ENCODE peak calls at places on chromosomes 7 and 10, in ten cellular contexts. Y is SK-N-SH, J is heart left ventricle, W is HFFc6, Q is astrocyte of the spinal cord, Z is uterus, A is fibroblast of mammary gland, R is fibroblast of lung, V is H9, L is A549. I is an unnamed sample.

GRCh38 chr7:155218276-155219153 is 79.2 kb upstream of the INSIG1 start:
- DNase-seq in V (no peak), Z (no peak), L (no peak), Q (no peak), R (no peak), J (no peak), A (no peak), Y (no peak), W (no peak), I (no peak)

GRCh38 chr7:101884671-101885596 is 67.5 kb downstream of the CUX1 start:
- DNase-seq in Y (no peak), W (no peak), Q (no peak), V (no peak), J (no peak), R (no peak), A (no peak), L (no peak), Z (no peak), I (no peak)

GRCh38 chr7:53642361-53642760 is 606.9 kb downstream of the POM121L12 start:
- DNase-seq in A (no peak), Y (no peak), Q (peak; percentile 11), J (no peak), R (no peak), W (no peak), V (no peak), Z (no peak), L (no peak), I (no peak)

GRCh38 chr10:70317943-70318318 is 34.1 kb upstream of the NPFFR1 start:
- DNase-seq in W (no peak), Q (no peak), R (no peak), Z (no peak), A (no peak), V (no peak), L (no peak), Y (no peak), J (no peak), I (no peak)

GRCh38 chr10:98074315-98074911 is 44.0 kb upstream of the CRTAC1 start:
- DNase-seq in L (no peak), R (peak; percentile 17), Z (no peak), A (peak; percentile 16), J (no peak), V (no peak), W (no peak), Y (no peak), Q (peak; percentile 16), I (peak; percentile 73)

GRCh38 chr7:111113263-111114017 is 22.5 kb downstream of the LRRN3 start:
- DNase-seq in V (no peak), J (no peak), R (peak; percentile 66), A (peak; percentile 68), Y (no peak), Q (peak; percentile 70), L (peak; percentile 39), W (peak; percentile 32), Z (no peak), I (no peak)

GRCh38 chr10:105068497-105068896 is 427.4 kb downstream of the SORCS3 start:
- DNase-seq in A (peak; percentile 34), V (no peak), W (no peak), R (no peak), J (no peak), Q (peak; percentile 29), Y (no peak), L (no peak), Z (no peak), I (no peak)

GRCh38 chr7:108448777-108449576 is 7.3 kb downstream of the NRCAM start:
- DNase-seq in R (peak; percentile 17), V (no peak), W (no peak), Z (no peak), Q (no peak), J (no peak), A (no peak), Y (peak; percentile 22), L (no peak), I (no peak)

DNA sequence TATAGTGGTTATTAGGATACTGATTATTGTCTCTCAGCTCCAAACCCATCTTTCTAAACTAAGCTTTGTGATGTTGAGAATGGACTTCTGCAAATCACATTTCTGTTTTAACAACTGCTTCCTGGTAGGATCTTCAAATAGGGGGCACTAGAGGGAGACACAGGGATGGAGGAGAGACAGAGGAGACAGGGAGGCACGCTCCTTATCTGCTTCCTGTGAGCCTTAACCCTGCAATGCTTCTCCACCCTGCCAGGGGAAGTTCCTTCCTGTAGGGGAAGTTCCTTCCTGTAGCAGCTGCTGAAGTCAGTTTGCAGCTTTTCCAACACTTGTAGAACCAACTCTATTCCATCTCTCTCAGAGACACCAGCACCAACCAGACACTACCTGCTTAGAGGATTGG is 847.2 kb downstream of the CCSER2 start:
- DNase-seq in Q (no peak), Z (no peak), L (peak; percentile 4), V (peak; percentile 40), J (no peak), R (no peak), Y (no peak), W (no peak), A (no peak), I (no peak)
- TF ChIP-seq CTCF in Q (no peak), Z (no peak), L (no peak), V (peak; percentile 43), J (no peak), R (no peak), Y (no peak), W (no peak), A (no peak), I (no peak)

GRCh38 chr10:52485486-52485885 is 171.4 kb downstream of the DKK1 start:
- DNase-seq in A (no peak), Q (no peak), J (no peak), W (no peak), Z (no peak), L (no peak), R (no peak), V (no peak), Y (no peak), I (no peak)

GRCh38 chr10:52486840-52487611 is 172.9 kb downstream of the DKK1 start:
- DNase-seq in A (peak; percentile 89), J (no peak), Y (no peak), Q (peak; percentile 85), R (peak; percentile 81), L (peak; percentile 45), W (peak; percentile 92), V (no peak), Z (no peak), I (no peak)

GRCh38 chr10:52491246-52492000 is 177.3 kb downstream of the DKK1 start:
- DNase-seq in J (no peak), R (peak; percentile 22), A (peak; percentile 48), Y (no peak), L (no peak), V (no peak), Z (no peak), Q (peak; percentile 32), W (peak; percentile 41), I (no peak)

GRCh38 chr10:52484426-52485065 is 170.5 kb downstream of the DKK1 start:
- DNase-seq in V (no peak), J (no peak), L (no peak), R (no peak), Z (no peak), Y (no peak), Q (no peak), W (no peak), A (peak; percentile 51), I (no peak)

DNA sequence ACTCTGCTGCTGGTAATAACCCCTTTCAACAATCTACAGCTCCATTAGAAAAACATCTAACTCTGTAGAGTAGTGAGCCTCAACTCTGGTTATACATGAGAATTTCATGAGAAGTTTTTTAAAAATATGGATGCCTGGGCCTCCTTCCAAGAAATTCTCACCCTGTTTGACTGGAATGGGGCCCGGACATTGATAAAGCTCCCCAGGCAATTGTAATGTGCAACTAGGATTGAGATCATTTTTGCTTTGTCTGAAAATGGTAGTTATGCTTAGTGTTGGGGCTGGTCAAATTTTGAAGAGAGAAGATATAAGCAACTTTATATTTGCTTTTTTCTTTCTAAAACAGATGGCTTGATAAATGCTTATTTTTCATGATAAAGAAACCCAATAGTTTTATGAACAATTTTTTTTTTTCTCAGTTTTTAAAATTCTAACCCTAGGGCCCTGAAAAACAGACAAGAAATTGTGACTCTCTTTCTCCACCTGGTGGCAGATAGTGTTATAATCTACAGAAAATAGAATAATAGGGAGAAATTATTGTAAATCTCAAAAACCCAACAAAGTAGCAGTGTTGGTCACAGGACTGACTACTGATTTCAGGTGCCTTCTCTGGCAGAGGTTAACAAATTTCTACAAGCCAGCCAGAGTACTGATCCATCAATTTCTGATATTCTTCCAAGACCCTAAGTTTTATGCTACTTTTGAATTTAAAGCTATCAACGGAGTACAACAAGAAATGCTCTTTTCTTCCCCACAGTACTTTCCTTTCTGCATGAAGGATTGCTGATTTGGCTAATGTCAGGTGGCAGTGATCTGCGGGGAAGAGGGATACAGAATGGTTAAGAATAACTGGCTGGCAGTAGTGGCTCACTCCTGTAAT is 174.8 kb downstream of the DKK1 start:
- DNase-seq in J (no peak), Z (no peak), R (peak; percentile 70), Y (peak; percentile 38), V (no peak), L (peak; percentile 57), W (peak; percentile 60), A (peak; percentile 60), Q (peak; percentile 59), I (no peak)
- TF ChIP-seq CTCF in J (peak; percentile 58), Z (peak; percentile 38), R (peak; percentile 43), Y (peak; percentile 75), V (peak; percentile 81), L (peak; percentile 80), W (peak; percentile 91), A (peak; percentile 53), Q (peak; percentile 52), I (peak; percentile 61)

GRCh38 chr10:131143425-131144165 is 167.9 kb downstream of the TCERG1L start:
- DNase-seq in Y (no peak), J (no peak), L (no peak), R (no peak), Q (no peak), V (no peak), Z (no peak), W (no peak), A (no peak), I (no peak)

GRCh38 chr10:131141207-131141606 is 170.3 kb downstream of the TCERG1L start:
- DNase-seq in R (no peak), Z (no peak), Q (no peak), L (no peak), V (no peak), A (no peak), Y (no peak), J (no peak), W (no peak), I (no peak)

GRCh38 chr10:131141645-131142445 is 169.7 kb downstream of the TCERG1L start:
- DNase-seq in W (no peak), Z (no peak), Q (no peak), A (no peak), J (no peak), R (no peak), L (no peak), V (no peak), Y (no peak), I (no peak)

GRCh38 chr10:131140606-131141005 is 170.9 kb downstream of the TCERG1L start:
- DNase-seq in V (no peak), A (no peak), Z (no peak), R (no peak), W (no peak), Y (no peak), J (no peak), L (no peak), Q (no peak), I (no peak)

GRCh38 chr10:131142446-131143380 is 168.8 kb downstream of the TCERG1L start:
- DNase-seq in W (no peak), Y (no peak), J (no peak), A (no peak), L (no peak), R (no peak), V (no peak), Q (no peak), Z (no peak), I (no peak)
- TF ChIP-seq CTCF in W (no peak), Y (no peak), J (no peak), A (no peak), L (no peak), R (no peak), V (peak; percentile 38), Q (no peak), Z (no peak), I (no peak)

GRCh38 chr10:60334991-60335390 is 54.7 kb downstream of the ANK3 start:
- DNase-seq in V (no peak), L (no peak), J (no peak), Q (no peak), Z (no peak), A (no peak), Y (no peak), W (no peak), R (no peak), I (no peak)

GRCh38 chr10:60331886-60332285 is 57.8 kb downstream of the ANK3 start:
- DNase-seq in J (no peak), V (no peak), W (no peak), Z (no peak), A (no peak), Y (no peak), Q (no peak), L (no peak), R (no peak), I (no peak)

GRCh38 chr10:60336901-60337630 is 52.6 kb downstream of the ANK3 start:
- DNase-seq in Q (no peak), Y (no peak), L (no peak), J (no peak), V (no peak), R (no peak), A (no peak), W (no peak), Z (no peak), I (no peak)

GRCh38 chr10:60338002-60338564 is 51.6 kb downstream of the ANK3 start:
- DNase-seq in Z (no peak), J (no peak), R (no peak), A (no peak), L (no peak), V (no peak), Q (no peak), Y (no peak), W (no peak), I (no peak)

DNA sequence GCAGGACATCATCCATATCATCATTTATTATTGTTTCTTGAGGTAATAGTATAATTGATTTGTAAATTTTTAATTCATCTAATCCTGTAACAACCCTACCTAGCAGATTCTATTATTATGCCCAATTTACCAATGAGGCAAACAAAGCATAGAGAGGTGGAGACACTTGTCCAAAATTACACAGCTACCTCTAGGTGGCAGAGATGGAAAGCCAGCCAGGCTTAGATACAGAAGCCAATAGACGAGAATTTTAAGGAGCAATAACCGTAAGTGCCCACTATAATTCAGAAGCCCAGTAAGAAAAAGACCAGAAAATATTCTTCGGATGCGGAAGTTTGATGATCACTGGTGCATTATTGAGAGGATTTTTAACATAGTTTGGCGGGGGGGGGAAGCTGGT is 54.0 kb downstream of the ANK3 start:
- DNase-seq in A (peak; percentile 27), V (no peak), Z (no peak), Y (no peak), W (peak; percentile 33), J (no peak), L (peak; percentile 18), R (no peak), Q (no peak), I (no peak)
- TF ChIP-seq CTCF in A (peak; percentile 35), V (peak; percentile 50), Z (no peak), Y (peak; percentile 27), W (peak; percentile 66), J (no peak), L (peak; percentile 56), R (peak; percentile 22), Q (peak; percentile 35), I (no peak)

I was measured in nephron progenitor cell.